ENCODE peak calls at places on chromosomes 13 and 19, in nine cellular contexts. B is testis; M is heart left ventricle; S is kidney; Y is heart right ventricle; W is colonic mucosa; U is lung; J is breast epithelium; K is CD8-positive, alpha-beta memory T cell. R is an unnamed sample. For H3K4me1, the result is how much of the 10 kb centered on the place peaks cover.

GRCh38 chr13:33213024-33213795 is 72.3 kb downstream of the STARD13 start:
- DNase-seq in B (no peak), M (no peak), S (no peak), Y (no peak), W (no peak), U (no peak), J (no peak), K (no peak), R (no peak)

GRCh38 chr13:43270043-43270830 is 246.9 kb downstream of the DNAJC15 start:
- DNase-seq in B (no peak), M (no peak), S (no peak), Y (no peak), W (no peak), U (no peak), J (no peak), K (no peak), R (no peak)

GRCh38 chr19:41133260-41133659 is 19.0 kb downstream of the CYP2F1 start:
- DNase-seq in B (no peak), M (no peak), S (peak), Y (no peak), W (no peak), U (no peak), J (no peak), K (no peak), R (no peak)

GRCh38 chr13:74641586-74641985 is 507.4 kb upstream of the KLF12 start:
- DNase-seq in B (no peak), M (no peak), S (no peak), Y (no peak), W (no peak), U (no peak), J (no peak), K (no peak), R (no peak)

GRCh38 chr19:49118565-49119410 is at the start of gene C19orf73:
- DNase-seq in B (peak), M (peak), S (peak), Y (peak), W (peak), U (peak), J (peak), K (peak), R (peak)

GRCh38 chr19:12495002-12495802 is 10.6 kb upstream of the ZNF709 start:
- DNase-seq in B (peak), M (peak), S (peak), Y (peak), W (peak), U (peak), J (peak), K (peak), R (peak)

GRCh38 chr19:13838071-13838942 is 38.6 kb upstream of the NANOS3 start:
- DNase-seq in B (no peak), M (no peak), S (no peak), Y (no peak), W (no peak), U (no peak), J (no peak), K (no peak), R (no peak)

GRCh38 chr13:95319551-95320274 is 18.5 kb upstream of the ABCC4 start:
- DNase-seq in B (no peak), M (no peak), S (no peak), Y (no peak), W (no peak), U (no peak), J (no peak), K (no peak), R (no peak)

GRCh38 chr19:23914402-23915286 is at the start of gene ZNF726:
- DNase-seq in B (peak), M (peak), S (peak), Y (peak), W (peak), U (peak), J (peak), K (peak), R (peak)

GRCh38 chr13:48707405-48707804 is 53.7 kb downstream of the CYSLTR2 start:
- DNase-seq in B (no peak), M (no peak), S (no peak), Y (no peak), W (no peak), U (no peak), J (no peak), K (no peak), R (no peak)

GRCh38 chr13:111975539-111976473 is 91.1 kb upstream of the SOX1 start:
- DNase-seq in B (no peak), M (no peak), S (peak), Y (no peak), W (no peak), U (no peak), J (no peak), K (no peak), R (no peak)

GRCh38 chr13:48258002-48258401 is 25.0 kb downstream of the ITM2B start:
- DNase-seq in B (no peak), M (no peak), S (no peak), Y (no peak), W (no peak), U (no peak), J (no peak), K (no peak), R (no peak)

GRCh38 chr19:17757125-17757524 is 5.8 kb downstream of the FCHO1 start:
- DNase-seq in B (peak), M (peak), S (peak), Y (peak), W (peak), U (no peak), J (peak), K (no peak), R (no peak)

GRCh38 chr19:973726-974563 is 10.2 kb upstream of the WDR18 start:
- DNase-seq in B (no peak), M (no peak), S (no peak), Y (no peak), W (no peak), U (no peak), J (no peak), K (no peak), R (no peak)

GRCh38 chr13:64675256-64675892 is 2554.8 kb downstream of the PCDH9 start:
- DNase-seq in B (no peak), M (no peak), S (no peak), Y (no peak), W (no peak), U (no peak), J (no peak), K (no peak), R (no peak)

GRCh38 chr13:66665991-66666390 is 564.1 kb downstream of the PCDH9 start:
- DNase-seq in B (peak), M (no peak), S (peak), Y (no peak), W (no peak), U (no peak), J (no peak), K (no peak), R (no peak)

GRCh38 chr13:29936961-29937360 is 86.5 kb upstream of the UBL3 start:
- DNase-seq in B (no peak), M (no peak), S (no peak), Y (no peak), W (no peak), U (no peak), J (no peak), K (no peak), R (no peak)

GRCh38 chr13:23988546-23989122 is 91.3 kb upstream of the C1QTNF9B start:
- DNase-seq in B (no peak), M (no peak), S (no peak), Y (no peak), W (no peak), U (no peak), J (no peak), K (no peak), R (no peak)

GRCh38 chr13:31476266-31476665 is 263.1 kb upstream of the RXFP2 start:
- DNase-seq in B (peak), M (no peak), S (no peak), Y (no peak), W (no peak), U (no peak), J (no peak), K (no peak), R (no peak)

GRCh38 chr19:55197531-55197930 is 11.8 kb downstream of the PTPRH start:
- DNase-seq in B (no peak), M (no peak), S (no peak), Y (no peak), W (no peak), U (no peak), J (no peak), K (no peak), R (no peak)

GRCh38 chr19:3080281-3080680 is 13.9 kb upstream of the GNA11 start:
- DNase-seq in B (no peak), M (no peak), S (peak), Y (no peak), W (peak), U (no peak), J (no peak), K (no peak), R (no peak)

GRCh38 chr19:56091751-56092546 is 29.1 kb downstream of the ZNF787 start:
- DNase-seq in B (no peak), M (no peak), S (no peak), Y (no peak), W (no peak), U (no peak), J (peak), K (no peak), R (no peak)

GRCh38 chr19:40689339-40690049 is 957 bp downstream of the NUMBL start:
- DNase-seq in B (no peak), M (peak), S (no peak), Y (peak), W (peak), U (no peak), J (no peak), K (peak), R (no peak)

GRCh38 chr13:59677966-59678814 is 485.5 kb downstream of the DIAPH3 start:
- DNase-seq in B (peak), M (no peak), S (no peak), Y (no peak), W (no peak), U (no peak), J (no peak), K (no peak), R (peak)

GRCh38 chr19:57803594-57804325 is 11.0 kb downstream of the ZNF552 start:
- DNase-seq in B (no peak), M (no peak), S (no peak), Y (no peak), W (peak), U (no peak), J (no peak), K (no peak), R (no peak)

GRCh38 chr13:19155321-19155861 is 26.2 kb downstream of the TUBA3C start:
- DNase-seq in B (no peak), M (no peak), S (no peak), Y (no peak), W (no peak), U (no peak), J (no peak), K (no peak), R (no peak)

GRCh38 chr13:75685239-75685697 is 49.1 kb downstream of the LMO7 start:
- DNase-seq in B (no peak), M (no peak), S (no peak), Y (no peak), W (no peak), U (no peak), J (no peak), K (no peak), R (no peak)

GRCh38 chr13:102729560-102730275 is 34.9 kb upstream of the METTL21C start:
- DNase-seq in B (no peak), M (no peak), S (no peak), Y (no peak), W (no peak), U (no peak), J (no peak), K (no peak), R (no peak)

GRCh38 chr19:53308339-53308811 is 25.2 kb upstream of the ZNF845 start:
- DNase-seq in B (peak), M (no peak), S (no peak), Y (peak), W (no peak), U (no peak), J (no peak), K (no peak), R (no peak)

GRCh38 chr13:44801990-44802389 is 187.3 kb downstream of the NUFIP1 start:
- DNase-seq in B (no peak), M (no peak), S (no peak), Y (no peak), W (no peak), U (no peak), J (no peak), K (no peak), R (no peak)

GRCh38 chr13:50353651-50354415 is 338.6 kb downstream of the KCNRG start:
- DNase-seq in B (no peak), M (no peak), S (no peak), Y (no peak), W (no peak), U (no peak), J (no peak), K (no peak), R (no peak)

GRCh38 chr13:107367258-107367657 is 799.3 kb upstream of the ARGLU1 start:
- DNase-seq in B (no peak), M (no peak), S (no peak), Y (no peak), W (no peak), U (no peak), J (no peak), K (no peak), R (no peak)

GRCh38 chr13:63351533-63351932 is 1935.9 kb upstream of the PCDH20 start:
- DNase-seq in B (no peak), M (no peak), S (no peak), Y (no peak), W (no peak), U (no peak), J (no peak), K (no peak), R (no peak)

GRCh38 chr19:45305421-45305820 is 17.3 kb downstream of the CKM start:
- DNase-seq in B (no peak), M (no peak), S (no peak), Y (no peak), W (no peak), U (no peak), J (no peak), K (no peak), R (no peak)

GRCh38 chr13:112074139-112074710 is 7.3 kb downstream of the SOX1 start:
- DNase-seq in B (no peak), M (no peak), S (no peak), Y (no peak), W (no peak), U (no peak), J (no peak), K (no peak), R (no peak)

GRCh38 chr13:23467048-23467931 is 33.8 kb upstream of the SACS start:
- DNase-seq in B (no peak), M (no peak), S (no peak), Y (no peak), W (no peak), U (no peak), J (no peak), K (no peak), R (no peak)

GRCh38 chr13:30696278-30697176 is 38.8 kb upstream of the ALOX5AP start:
- DNase-seq in B (no peak), M (peak), S (no peak), Y (no peak), W (peak), U (peak), J (no peak), K (no peak), R (no peak)

GRCh38 chr19:48896191-48896720 is 2.3 kb downstream of the TULP2 start:
- DNase-seq in B (peak), M (peak), S (peak), Y (peak), W (peak), U (peak), J (no peak), K (peak), R (peak)

GRCh38 chr13:46103037-46103436 is 1.8 kb downstream of the CPB2 start:
- DNase-seq in B (no peak), M (no peak), S (no peak), Y (no peak), W (no peak), U (no peak), J (no peak), K (no peak), R (no peak)

GRCh38 chr13:46097663-46098062 is 7.2 kb downstream of the CPB2 start:
- DNase-seq in B (no peak), M (no peak), S (no peak), Y (no peak), W (no peak), U (no peak), J (no peak), K (no peak), R (no peak)

GRCh38 chr13:46100191-46100877 is 4.5 kb downstream of the CPB2 start:
- DNase-seq in B (no peak), M (no peak), S (no peak), Y (no peak), W (no peak), U (no peak), J (no peak), K (no peak), R (no peak)

GRCh38 chr13:46101488-46102289 is 3.1 kb downstream of the CPB2 start:
- DNase-seq in B (no peak), M (no peak), S (no peak), Y (no peak), W (no peak), U (no peak), J (no peak), K (no peak), R (no peak)

DNA sequence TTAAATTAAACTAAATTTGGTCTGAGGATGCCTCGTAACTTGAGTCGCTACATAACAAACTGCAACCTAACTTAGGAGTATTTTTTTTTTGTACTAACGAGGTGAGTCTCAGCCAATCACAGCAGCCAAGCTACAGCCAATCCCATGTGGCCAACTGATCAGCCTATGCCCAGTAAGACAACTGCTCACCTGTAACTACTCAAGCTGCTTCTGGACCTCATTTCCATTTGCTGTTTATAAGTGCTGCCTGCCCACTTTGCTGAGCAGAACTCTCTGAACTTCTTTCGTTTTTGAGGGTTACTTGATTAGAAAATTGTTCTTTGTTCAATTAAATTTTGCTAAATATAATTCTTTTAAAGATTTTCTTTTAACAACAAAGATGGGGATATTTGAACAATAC is 3.8 kb downstream of the CPB2 start:
- DNase-seq in B (no peak), M (no peak), S (no peak), Y (no peak), W (no peak), U (no peak), J (no peak), K (no peak), R (no peak)
- H3K27ac ChIP-seq in B (no peak), M (no peak), S (no peak), Y (no peak), W (no peak), U (no peak), J (no peak), K (no peak), R (no peak)

GRCh38 chr19:8512991-8513686 is 828 bp downstream of the ZNF414 start:
- DNase-seq in B (no peak), M (peak), S (no peak), Y (no peak), W (no peak), U (no peak), J (no peak), K (no peak), R (no peak)
- H3K4me1 ChIP-seq in B (under half), M (under half), S (under half), Y (under half), W (under half), U (under half), J (under half), K (half or more), R (half or more)

GRCh38 chr19:11145147-11145924 is 10.2 kb downstream of the SPC24 start:
- DNase-seq in B (no peak), M (no peak), S (no peak), Y (no peak), W (no peak), U (no peak), J (no peak), K (no peak), R (no peak)
- H3K27ac ChIP-seq in B (no peak), M (no peak), S (no peak), Y (no peak), W (no peak), U (no peak), J (no peak), K (no peak), R (no peak)

GRCh38 chr19:47509170-47509847 is 5.6 kb downstream of the NAPA start:
- DNase-seq in B (no peak), M (peak), S (no peak), Y (no peak), W (no peak), U (no peak), J (no peak), K (no peak), R (no peak)

GRCh38 chr19:47508721-47509120 is 6.1 kb downstream of the NAPA start:
- DNase-seq in B (no peak), M (no peak), S (no peak), Y (no peak), W (no peak), U (no peak), J (no peak), K (no peak), R (no peak)

GRCh38 chr19:47510516-47511127 is 4.2 kb downstream of the NAPA start:
- DNase-seq in B (no peak), M (no peak), S (no peak), Y (no peak), W (no peak), U (no peak), J (no peak), K (no peak), R (no peak)

GRCh38 chr19:47511128-47511517 is 3.7 kb downstream of the NAPA start:
- DNase-seq in B (peak), M (peak), S (no peak), Y (peak), W (no peak), U (no peak), J (no peak), K (no peak), R (no peak)

DNA sequence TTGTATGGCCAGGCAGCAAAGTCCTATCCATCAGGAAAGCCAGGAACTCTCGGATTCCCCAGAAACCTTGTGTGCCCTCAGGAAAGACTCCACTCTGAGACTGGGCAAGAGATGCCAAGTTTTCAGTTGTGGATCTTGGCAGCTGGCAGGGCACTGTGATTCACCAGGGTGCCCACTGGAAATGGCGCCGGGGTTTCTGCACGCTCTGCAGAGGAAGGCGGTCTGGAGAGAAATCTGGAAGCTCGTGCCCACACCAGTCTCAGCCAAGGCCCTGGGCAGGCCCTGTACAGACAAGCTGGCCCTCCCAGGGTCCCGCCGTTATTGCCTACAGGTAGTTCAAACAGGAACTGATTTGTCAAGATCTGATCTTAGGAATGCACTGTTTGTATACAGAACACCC is 4.9 kb downstream of the NAPA start:
- DNase-seq in B (no peak), M (peak), S (no peak), Y (no peak), W (no peak), U (no peak), J (peak), K (no peak), R (no peak)
- H3K4me1 ChIP-seq in B (half or more), M (half or more), S (half or more), Y (half or more), W (under half), U (under half), J (half or more), K (under half), R (under half)

DNA sequence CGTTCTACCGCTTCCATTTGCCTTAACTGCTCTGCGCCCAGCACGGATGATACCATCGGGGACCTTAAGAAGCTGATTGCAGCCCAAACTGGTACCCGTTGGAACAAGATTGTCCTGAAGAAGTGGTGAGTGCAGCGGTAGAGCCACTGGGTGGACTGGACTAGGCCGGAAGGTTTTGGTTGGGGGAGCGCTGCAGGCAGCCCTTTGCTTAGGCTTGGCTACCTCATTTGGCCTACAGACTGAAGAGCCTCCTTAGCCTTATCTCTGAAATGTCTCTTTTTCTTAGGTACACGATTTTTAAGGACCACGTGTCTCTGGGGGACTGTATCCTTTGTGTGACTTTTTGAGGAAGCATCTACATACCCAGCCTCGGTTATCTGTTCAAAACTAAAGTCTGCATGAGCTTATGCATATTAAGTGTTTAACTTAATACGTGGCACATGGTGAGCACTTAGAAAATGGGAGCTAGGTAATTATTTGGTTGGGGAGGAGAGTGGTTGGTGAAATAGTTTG is 889 bp downstream of the UBL5 start:
- DNase-seq in B (no peak), M (no peak), S (no peak), Y (no peak), W (no peak), U (no peak), J (no peak), K (no peak), R (no peak)
- H3K27ac ChIP-seq in B (peak), M (no peak), S (no peak), Y (peak), W (no peak), U (no peak), J (peak), K (peak), R (peak)